ENCODE peak calls at places on chromosome 22, in five cellular contexts. O is SK-N-SH, Z is GM12878, W is K562, A is HepG2. L is an unnamed sample.

GRCh38 chr22:49087716-49088660 is 739.7 kb downstream of the BRD1 start:
- DNase-seq in Z (no peak), O (no peak), W (no peak), A (no peak), L (no peak)

GRCh38 chr22:23649071-23649501 is 17.0 kb upstream of the DRICH1 start:
- DNase-seq in W (no peak), A (no peak), O (no peak), Z (no peak), L (no peak)

GRCh38 chr22:23533328-23533762 is 46.7 kb downstream of the IGLL1 start:
- DNase-seq in O (peak), Z (no peak), W (peak), A (peak), L (no peak)

GRCh38 chr22:31681625-31682345 is 19.8 kb upstream of the PISD start:
- DNase-seq in Z (no peak), W (no peak), O (no peak), A (no peak), L (no peak)

GRCh38 chr22:19876941-19877625 is 22.4 kb upstream of the GNB1L start:
- DNase-seq in W (no peak), A (no peak), O (peak), Z (no peak), L (no peak)

GRCh38 chr22:45142376-45142775 is 21.3 kb upstream of the NUP50 start:
- DNase-seq in O (no peak), Z (no peak), W (no peak), A (no peak), L (no peak)

GRCh38 chr22:48560836-48561235 is 1266.8 kb downstream of the BRD1 start:
- DNase-seq in Z (no peak), W (no peak), A (no peak), O (no peak), L (no peak)

GRCh38 chr22:31726692-31727091 is 23.2 kb downstream of the PRR14L start:
- DNase-seq in O (no peak), W (no peak), Z (no peak), A (no peak), L (no peak)

GRCh38 chr22:44194569-44194968 is 13.8 kb downstream of the PARVG start:
- DNase-seq in W (no peak), O (no peak), Z (no peak), A (no peak), L (no peak)

GRCh38 chr22:23315341-23315917 is 135.1 kb downstream of the BCR start:
- DNase-seq in Z (no peak), O (peak), A (peak), W (peak), L (peak)

GRCh38 chr22:32796865-32797573 is 4.5 kb upstream of the TIMP3 start:
- DNase-seq in O (peak), A (peak), W (peak), Z (no peak), L (peak)

GRCh38 chr22:32354360-32355351 is 3.0 kb upstream of the RFPL3 start:
- DNase-seq in O (no peak), Z (no peak), W (peak), A (no peak), L (peak)

GRCh38 chr22:33111491-33111890 is 53.3 kb upstream of the SYN3 start:
- DNase-seq in Z (no peak), O (no peak), W (no peak), A (no peak), L (no peak)

GRCh38 chr22:29270475-29271271 is 2.6 kb downstream of the EWSR1 start:
- DNase-seq in O (no peak), Z (no peak), A (peak), W (no peak), L (no peak)

GRCh38 chr22:24580276-24580675 is 12.6 kb downstream of the LRRC75B start:
- DNase-seq in W (no peak), O (no peak), Z (no peak), A (no peak), L (no peak)

GRCh38 chr22:35020517-35020916 is 45.4 kb upstream of the ISX start:
- DNase-seq in Z (no peak), W (no peak), O (no peak), A (no peak), L (no peak)

GRCh38 chr22:43734370-43735005 is 77.6 kb downstream of the EFCAB6 start:
- DNase-seq in Z (no peak), O (no peak), W (no peak), A (no peak), L (no peak)

GRCh38 chr22:26893034-26893710 is 235.8 kb downstream of the MIAT start:
- DNase-seq in O (no peak), W (no peak), Z (no peak), A (no peak), L (no peak)

GRCh38 chr22:19643448-19644313 is 70.6 kb upstream of the SEPTIN5 start:
- DNase-seq in A (no peak), W (peak), O (no peak), Z (no peak), L (no peak)

GRCh38 chr22:27705391-27706080 is 96.0 kb downstream of the MN1 start:
- DNase-seq in O (no peak), A (peak), Z (no peak), W (no peak), L (no peak)

GRCh38 chr22:25564320-25564978 is at the start of gene GRK3:
- DNase-seq in O (peak), Z (no peak), A (no peak), W (peak), L (peak)

GRCh38 chr22:44225091-44225689 is 44.5 kb downstream of the PARVG start:
- DNase-seq in W (no peak), O (no peak), A (no peak), Z (no peak), L (no peak)

GRCh38 chr22:46106279-46107022 is 43.9 kb upstream of the PPARA start:
- DNase-seq in Z (no peak), W (no peak), A (no peak), O (no peak), L (no peak)

GRCh38 chr22:48554893-48555552 is 1272.7 kb downstream of the BRD1 start:
- DNase-seq in A (no peak), Z (no peak), W (no peak), O (no peak), L (no peak)

GRCh38 chr22:50082197-50082715 is 3.0 kb downstream of the MLC1 start:
- DNase-seq in A (no peak), O (peak), Z (no peak), W (no peak), L (no peak)

GRCh38 chr22:36141481-36141880 is 19.1 kb downstream of the APOL3 start:
- DNase-seq in Z (no peak), O (no peak), W (no peak), A (no peak), L (no peak)

GRCh38 chr22:24059121-24059520 is 48.0 kb downstream of the CABIN1 start:
- DNase-seq in Z (no peak), O (no peak), W (no peak), A (no peak), L (no peak)

GRCh38 chr22:29003975-29004646 is 57.5 kb downstream of the C22orf31 start:
- DNase-seq in O (no peak), W (no peak), Z (no peak), A (peak), L (no peak)

GRCh38 chr22:46948411-46949144 is 186.1 kb downstream of the TBC1D22A start:
- DNase-seq in Z (no peak), W (no peak), O (no peak), A (no peak), L (no peak)

GRCh38 chr22:33896801-33897620 is 23.3 kb downstream of the LARGE1 start:
- DNase-seq in W (no peak), Z (no peak), O (peak), A (no peak), L (no peak)

GRCh38 chr22:26884921-26885320 is 227.5 kb downstream of the MIAT start:
- DNase-seq in A (no peak), O (no peak), W (no peak), Z (no peak), L (no peak)

GRCh38 chr22:24141586-24141985 is 39.7 kb upstream of the SUSD2 start:
- DNase-seq in O (no peak), W (no peak), A (no peak), Z (no peak), L (no peak)

GRCh38 chr22:23673826-23674690 is 16.8 kb upstream of the RGL4 start:
- DNase-seq in W (peak), A (no peak), Z (no peak), O (no peak), L (no peak)

GRCh38 chr22:43919106-43919965 is 4.3 kb upstream of the PNPLA3 start:
- DNase-seq in W (no peak), O (peak), A (no peak), Z (no peak), L (no peak)

GRCh38 chr22:43226368-43226979 is 39.5 kb upstream of the TTLL12 start:
- DNase-seq in O (peak), A (peak), Z (no peak), W (peak), L (no peak)

GRCh38 chr22:46086577-46087335 is 63.6 kb upstream of the PPARA start:
- DNase-seq in Z (no peak), W (no peak), A (no peak), O (peak), L (no peak)

GRCh38 chr22:33065230-33065629 is 7.0 kb upstream of the SYN3 start:
- DNase-seq in A (no peak), Z (no peak), O (no peak), W (no peak), L (no peak)

GRCh38 chr22:37218771-37219411 is 6.6 kb upstream of the SSTR3 start:
- DNase-seq in W (no peak), A (no peak), Z (peak), O (no peak), L (no peak)
- TF ChIP-seq ZBTB33 in W (no peak), A (no peak), Z (no peak), O (no peak), L (no peak)

GRCh38 chr22:38924197-38924952 is 33.0 kb upstream of the APOBEC3A start:
- DNase-seq in O (no peak), W (no peak), A (peak), Z (no peak), L (peak)
- TF ChIP-seq SIN3A in O (no peak), W (no peak), A (no peak), Z (no peak), L (peak)

GRCh38 chr22:39246690-39247332 is 2.0 kb upstream of the PDGFB start:
- DNase-seq in Z (no peak), W (peak), O (no peak), A (no peak), L (no peak)
- TF ChIP-seq ZBTB33 in Z (no peak), W (peak), O (no peak), A (no peak), L (no peak)

GRCh38 chr22:21590809-21591641 is 23.5 kb downstream of the UBE2L3 start:
- DNase-seq in A (no peak), O (no peak), Z (no peak), W (no peak), L (no peak)

GRCh38 chr22:21589415-21589814 is 21.9 kb downstream of the UBE2L3 start:
- DNase-seq in Z (no peak), W (no peak), O (no peak), A (no peak), L (no peak)

GRCh38 chr22:21591695-21592094 is 24.2 kb downstream of the UBE2L3 start:
- DNase-seq in O (no peak), Z (no peak), A (no peak), W (no peak), L (no peak)

GRCh38 chr22:21585389-21585788 is 17.9 kb downstream of the UBE2L3 start:
- DNase-seq in A (no peak), W (no peak), O (no peak), Z (no peak), L (no peak)

GRCh38 chr22:21587803-21588611 is 20.5 kb downstream of the UBE2L3 start:
- DNase-seq in O (no peak), W (peak), Z (peak), A (no peak), L (no peak)
- TF ChIP-seq SIN3A in O (no peak), W (peak), Z (peak), A (no peak), L (no peak)

GRCh38 chr22:18045794-18046193 is 21.4 kb upstream of the MICAL3 start:
- DNase-seq in Z (no peak), A (no peak), W (no peak), O (no peak), L (no peak)

GRCh38 chr22:18048441-18048898 is 24.1 kb upstream of the MICAL3 start:
- DNase-seq in Z (no peak), O (no peak), W (peak), A (no peak), L (no peak)

GRCh38 chr22:18042685-18043084 is 18.3 kb upstream of the MICAL3 start:
- DNase-seq in W (no peak), A (no peak), Z (no peak), O (no peak), L (no peak)

GRCh38 chr22:18048041-18048440 is 23.7 kb upstream of the MICAL3 start:
- DNase-seq in Z (no peak), A (no peak), O (no peak), W (no peak), L (no peak)

DNA sequence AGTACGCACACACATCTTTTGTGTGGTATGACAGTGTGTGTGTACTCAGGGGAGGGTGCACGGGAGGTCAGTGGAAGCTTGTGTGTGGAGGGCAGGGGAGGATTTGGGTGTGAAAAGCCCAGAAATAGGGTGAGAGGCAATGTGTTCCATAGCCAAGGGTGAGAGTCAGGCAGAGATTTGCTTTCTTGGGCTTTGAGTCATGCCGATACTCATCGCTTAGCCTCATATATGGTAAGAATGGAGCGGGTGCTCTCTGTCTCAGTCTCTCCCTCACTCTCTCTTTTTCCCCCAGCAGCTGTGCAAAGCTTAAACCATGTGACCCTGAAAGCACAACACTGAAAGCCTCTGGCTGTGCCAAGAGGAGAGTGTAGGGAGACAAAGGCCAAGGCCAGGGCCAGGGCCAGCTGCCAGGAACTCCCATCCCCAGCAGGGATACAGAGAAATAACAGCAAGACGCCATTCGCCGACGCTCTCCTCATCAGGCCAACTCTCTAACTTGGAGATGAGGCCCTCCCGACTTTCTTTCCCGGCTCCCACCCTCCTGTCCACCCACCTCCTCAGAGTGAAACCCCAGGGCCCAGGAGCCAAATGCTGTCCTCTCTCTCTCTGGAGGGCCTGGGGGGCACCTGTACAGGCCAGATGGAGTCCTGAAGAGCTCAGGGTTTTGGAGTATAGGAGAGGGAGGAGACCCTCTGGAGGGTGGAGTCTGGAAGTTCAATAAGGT is 20.3 kb upstream of the MICAL3 start:
- DNase-seq in O (no peak), W (no peak), Z (no peak), A (peak), L (no peak)
- TF ChIP-seq ZBTB33 in O (no peak), W (no peak), Z (no peak), A (no peak), L (no peak)

DNA sequence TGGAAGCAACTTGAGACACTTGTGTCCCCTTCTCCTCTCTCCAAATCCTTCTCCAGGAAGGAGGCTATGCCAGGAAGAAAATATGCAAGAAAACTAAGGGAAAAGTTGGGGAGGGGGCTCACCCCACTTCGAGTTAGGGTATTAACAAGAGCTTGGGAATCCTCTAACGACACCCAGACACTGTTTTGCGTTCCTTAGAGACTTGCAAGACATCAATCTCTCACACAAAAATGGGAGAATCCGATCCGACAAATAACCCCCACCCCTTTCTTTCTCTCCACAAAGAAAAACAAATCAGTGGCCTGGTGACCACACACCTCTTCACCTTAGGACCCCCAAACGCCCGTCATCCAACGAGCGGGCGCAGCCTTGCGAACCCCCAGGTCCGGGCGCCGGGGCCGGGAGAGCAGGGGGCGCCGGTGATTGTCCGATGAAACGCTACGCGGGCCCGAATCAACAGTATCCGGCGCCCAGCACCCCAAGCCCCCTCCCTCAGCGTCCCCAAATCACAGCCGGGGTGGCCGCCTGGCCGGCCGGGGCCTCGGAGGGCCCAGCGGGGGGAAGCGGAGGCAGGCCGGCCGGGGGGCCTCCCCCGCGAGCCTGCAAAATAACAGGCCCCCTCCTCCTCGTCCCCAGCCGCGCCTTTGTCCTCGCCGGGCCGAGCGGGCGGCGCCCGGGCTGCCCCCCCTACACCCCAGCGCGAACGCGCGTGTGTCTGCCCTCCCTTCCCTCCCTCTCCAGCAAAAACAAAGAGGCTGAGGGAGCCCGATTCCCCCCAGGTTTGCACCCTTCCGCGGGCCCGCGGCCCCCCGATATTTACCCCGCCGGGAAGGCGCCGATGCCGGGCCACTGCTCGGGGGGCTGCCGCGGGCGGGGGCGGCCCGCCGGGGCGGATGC is 645 bp downstream of the CSNK1E start:
- DNase-seq in O (peak), Z (no peak), W (peak), A (no peak), L (no peak)
- TF ChIP-seq SIN3A in O (no peak), Z (no peak), W (no peak), A (no peak), L (no peak)

GRCh38 chr22:30636226-30637077 is 871 bp downstream of the SLC35E4 start:
- DNase-seq in Z (no peak), O (peak), W (no peak), A (no peak), L (no peak)
- TF ChIP-seq ZBTB33 in Z (no peak), O (no peak), W (peak), A (no peak), L (no peak)